ENCODE peak calls at places on chromosomes 12 and 14, in four cellular contexts. One of them, this sample, is unnamed.

GRCh38 chr12:109519787-109520186 is 42.4 kb downstream of the UBE3B start:
- DNase-seq in stomach: no peak
- DNase-seq in suprapubic skin: peak; percentile 16
- DNase-seq in mucosa of descending colon: no peak
- DNase-seq in this sample: no peak

GRCh38 chr12:1481326-1481725 is 113.1 kb downstream of the FBXL14 start:
- DNase-seq in stomach: no peak
- DNase-seq in suprapubic skin: no peak
- DNase-seq in mucosa of descending colon: no peak
- DNase-seq in this sample: no peak

GRCh38 chr14:106372870-106373657 is 846.7 kb downstream of the TMEM121 start:
- DNase-seq in stomach: peak; percentile 73
- DNase-seq in suprapubic skin: no peak
- DNase-seq in mucosa of descending colon: peak; percentile 77
- DNase-seq in this sample: peak; percentile 80

GRCh38 chr12:74365178-74365964 is 172.3 kb upstream of the ATXN7L3B start:
- DNase-seq in stomach: no peak
- DNase-seq in suprapubic skin: no peak
- DNase-seq in mucosa of descending colon: no peak
- DNase-seq in this sample: no peak

GRCh38 chr12:79426121-79426520 is 264.6 kb downstream of the PAWR start:
- DNase-seq in stomach: no peak
- DNase-seq in suprapubic skin: no peak
- DNase-seq in mucosa of descending colon: no peak
- DNase-seq in this sample: no peak

GRCh38 chr14:95504135-95505029 is 12.1 kb downstream of the SYNE3 start:
- DNase-seq in stomach: no peak
- DNase-seq in suprapubic skin: no peak
- DNase-seq in mucosa of descending colon: peak; percentile 18
- DNase-seq in this sample: no peak

GRCh38 chr14:20530771-20531571 is 25.6 kb downstream of the RNASE10 start:
- DNase-seq in stomach: peak; percentile 73
- DNase-seq in suprapubic skin: peak; percentile 76
- DNase-seq in mucosa of descending colon: peak; percentile 53
- DNase-seq in this sample: peak; percentile 53

GRCh38 chr14:100076133-100076532 is 10.9 kb downstream of the EVL start:
- DNase-seq in stomach: no peak
- DNase-seq in suprapubic skin: no peak
- DNase-seq in mucosa of descending colon: no peak
- DNase-seq in this sample: no peak

GRCh38 chr12:50055831-50056628 is 1.4 kb upstream of the ASIC1 start:
- DNase-seq in stomach: peak; percentile 46
- DNase-seq in suprapubic skin: no peak
- DNase-seq in mucosa of descending colon: peak; percentile 43
- DNase-seq in this sample: peak; percentile 30

GRCh38 chr14:59150990-59151389 is 37.5 kb upstream of the DAAM1 start:
- DNase-seq in stomach: no peak
- DNase-seq in suprapubic skin: no peak
- DNase-seq in mucosa of descending colon: no peak
- DNase-seq in this sample: no peak

GRCh38 chr12:77325505-77325904 is 260.1 kb upstream of the E2F7 start:
- DNase-seq in stomach: no peak
- DNase-seq in suprapubic skin: peak; percentile 62
- DNase-seq in mucosa of descending colon: peak; percentile 53
- DNase-seq in this sample: no peak

GRCh38 chr12:19288603-19289244 is 150.6 kb upstream of the AEBP2 start:
- DNase-seq in stomach: no peak
- DNase-seq in suprapubic skin: no peak
- DNase-seq in mucosa of descending colon: no peak
- DNase-seq in this sample: peak; percentile 35

GRCh38 chr12:48788852-48789775 is at the start of gene ADCY6:
- DNase-seq in stomach: peak; percentile 87
- DNase-seq in suprapubic skin: peak; percentile 87
- DNase-seq in mucosa of descending colon: peak; percentile 88
- DNase-seq in this sample: no peak

GRCh38 chr12:101925352-101925751 is 48.0 kb downstream of the DRAM1 start:
- DNase-seq in stomach: peak; percentile 39
- DNase-seq in suprapubic skin: peak; percentile 85
- DNase-seq in mucosa of descending colon: no peak
- DNase-seq in this sample: no peak

GRCh38 chr12:70849265-70849960 is 71.1 kb downstream of the PTPRR start:
- DNase-seq in stomach: no peak
- DNase-seq in suprapubic skin: no peak
- DNase-seq in mucosa of descending colon: no peak
- DNase-seq in this sample: no peak

GRCh38 chr12:93154753-93155475 is 222.8 kb upstream of the NUDT4 start:
- DNase-seq in stomach: no peak
- DNase-seq in suprapubic skin: no peak
- DNase-seq in mucosa of descending colon: no peak
- DNase-seq in this sample: no peak

GRCh38 chr12:70664463-70664862 is 27.2 kb upstream of the PTPRB start:
- DNase-seq in stomach: no peak
- DNase-seq in suprapubic skin: no peak
- DNase-seq in mucosa of descending colon: no peak
- DNase-seq in this sample: no peak

GRCh38 chr14:24069411-24069735 is 2.0 kb upstream of the CPNE6 start:
- DNase-seq in stomach: no peak
- DNase-seq in suprapubic skin: no peak
- DNase-seq in mucosa of descending colon: no peak
- DNase-seq in this sample: no peak

GRCh38 chr12:43826681-43827458 is 9.0 kb upstream of the TMEM117 start:
- DNase-seq in stomach: no peak
- DNase-seq in suprapubic skin: no peak
- DNase-seq in mucosa of descending colon: no peak
- DNase-seq in this sample: no peak

GRCh38 chr14:61950340-61950739 is 188.1 kb downstream of the SNAPC1 start:
- DNase-seq in stomach: no peak
- DNase-seq in suprapubic skin: no peak
- DNase-seq in mucosa of descending colon: no peak
- DNase-seq in this sample: no peak

GRCh38 chr14:68955164-68955921 is 23.8 kb downstream of the ACTN1 start:
- DNase-seq in stomach: no peak
- DNase-seq in suprapubic skin: peak; percentile 82
- DNase-seq in mucosa of descending colon: no peak
- DNase-seq in this sample: no peak

GRCh38 chr12:127987199-127987901 is 279.6 kb upstream of the TMEM132C start:
- DNase-seq in stomach: no peak
- DNase-seq in suprapubic skin: no peak
- DNase-seq in mucosa of descending colon: no peak
- DNase-seq in this sample: no peak

GRCh38 chr14:103501921-103502669 is 20.5 kb downstream of the CKB start:
- DNase-seq in stomach: no peak
- DNase-seq in suprapubic skin: peak; percentile 22
- DNase-seq in mucosa of descending colon: no peak
- DNase-seq in this sample: no peak

GRCh38 chr14:57831981-57832380 is 33.9 kb downstream of the SLC35F4 start:
- DNase-seq in stomach: no peak
- DNase-seq in suprapubic skin: no peak
- DNase-seq in mucosa of descending colon: no peak
- DNase-seq in this sample: no peak

GRCh38 chr14:93044116-93044515 is 71.6 kb downstream of the ITPK1 start:
- DNase-seq in stomach: peak; percentile 40
- DNase-seq in suprapubic skin: no peak
- DNase-seq in mucosa of descending colon: no peak
- DNase-seq in this sample: no peak

GRCh38 chr12:110367209-110367864 is 36.2 kb downstream of the ANAPC7 start:
- DNase-seq in stomach: no peak
- DNase-seq in suprapubic skin: no peak
- DNase-seq in mucosa of descending colon: no peak
- DNase-seq in this sample: no peak

DNA sequence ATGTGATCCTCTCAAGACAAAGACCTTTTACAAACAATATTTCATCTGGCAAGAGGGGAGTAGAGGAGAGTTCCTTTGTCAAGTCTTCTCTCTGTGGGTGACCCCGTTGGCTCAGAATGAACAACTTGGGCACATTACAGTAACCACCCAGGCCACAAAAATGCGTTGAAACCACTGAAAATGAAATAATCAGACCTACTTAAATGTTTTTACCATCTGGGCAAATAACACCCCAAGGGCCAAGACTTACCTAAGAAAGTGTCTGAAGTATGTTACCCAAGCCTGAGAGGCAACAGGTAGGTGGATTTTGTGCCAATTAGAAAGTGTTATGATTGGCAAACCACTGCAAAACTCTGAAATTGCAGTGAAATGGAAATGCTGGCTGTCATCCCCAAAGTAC is 1.3 kb downstream of the TC2N start:
- DNase-seq in stomach: no peak
- DNase-seq in suprapubic skin: no peak
- DNase-seq in mucosa of descending colon: no peak
- DNase-seq in this sample: no peak
- H3K4me3 ChIP-seq in stomach: peak overlapping the region; percentile 10
- H3K4me3 ChIP-seq in suprapubic skin: no peak overlapping the region
- H3K4me3 ChIP-seq in mucosa of descending colon: no peak overlapping the region
- H3K4me3 ChIP-seq in this sample: peak overlapping the region; percentile 91

DNA sequence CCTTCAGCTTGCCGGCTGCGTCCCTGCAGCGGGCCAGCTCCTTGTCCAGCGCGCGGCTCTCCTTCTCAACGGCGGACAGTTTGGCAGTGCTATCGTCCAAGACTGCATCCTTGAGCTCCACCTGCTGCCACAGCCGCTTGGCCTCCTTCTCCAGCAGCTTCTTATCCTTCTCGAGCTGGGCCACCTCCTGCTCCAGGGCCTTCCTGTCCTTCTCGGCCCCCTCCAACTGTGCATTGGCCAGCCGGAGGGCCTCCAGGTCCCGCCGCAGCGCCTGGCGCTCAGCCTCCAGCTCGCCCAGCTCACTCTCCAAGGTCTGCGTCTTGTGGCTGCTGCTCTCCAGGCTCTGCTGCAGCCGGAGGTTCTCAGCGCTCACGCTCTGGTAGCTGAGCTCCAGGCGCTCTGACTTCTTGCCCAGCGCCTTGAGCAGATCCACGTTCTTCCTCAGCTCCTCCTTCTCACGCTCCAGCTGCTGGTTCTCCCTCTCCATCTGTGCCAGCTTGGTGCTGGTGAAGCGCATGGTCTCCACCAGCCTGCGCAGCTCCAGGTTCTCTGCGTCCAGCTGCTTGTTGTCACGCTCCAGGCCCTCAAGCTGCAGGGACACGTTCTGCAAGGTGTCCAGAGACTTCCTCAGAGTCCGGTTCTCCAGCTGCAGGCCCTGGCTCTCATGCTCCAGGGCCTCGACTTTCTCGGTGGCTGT is 68.8 kb upstream of the GPR68 start:
- DNase-seq in stomach: no peak
- DNase-seq in suprapubic skin: no peak
- DNase-seq in mucosa of descending colon: peak; percentile 45
- DNase-seq in this sample: no peak
- H3K4me1 ChIP-seq in stomach: peaks cover 33% of the 10 kb centered on the region
- H3K4me1 ChIP-seq in suprapubic skin: peaks cover 24% of the 10 kb centered on the region
- H3K4me1 ChIP-seq in mucosa of descending colon: peaks cover 28% of the 10 kb centered on the region
- H3K4me1 ChIP-seq in this sample: peaks cover 89% of the 10 kb centered on the region

DNA sequence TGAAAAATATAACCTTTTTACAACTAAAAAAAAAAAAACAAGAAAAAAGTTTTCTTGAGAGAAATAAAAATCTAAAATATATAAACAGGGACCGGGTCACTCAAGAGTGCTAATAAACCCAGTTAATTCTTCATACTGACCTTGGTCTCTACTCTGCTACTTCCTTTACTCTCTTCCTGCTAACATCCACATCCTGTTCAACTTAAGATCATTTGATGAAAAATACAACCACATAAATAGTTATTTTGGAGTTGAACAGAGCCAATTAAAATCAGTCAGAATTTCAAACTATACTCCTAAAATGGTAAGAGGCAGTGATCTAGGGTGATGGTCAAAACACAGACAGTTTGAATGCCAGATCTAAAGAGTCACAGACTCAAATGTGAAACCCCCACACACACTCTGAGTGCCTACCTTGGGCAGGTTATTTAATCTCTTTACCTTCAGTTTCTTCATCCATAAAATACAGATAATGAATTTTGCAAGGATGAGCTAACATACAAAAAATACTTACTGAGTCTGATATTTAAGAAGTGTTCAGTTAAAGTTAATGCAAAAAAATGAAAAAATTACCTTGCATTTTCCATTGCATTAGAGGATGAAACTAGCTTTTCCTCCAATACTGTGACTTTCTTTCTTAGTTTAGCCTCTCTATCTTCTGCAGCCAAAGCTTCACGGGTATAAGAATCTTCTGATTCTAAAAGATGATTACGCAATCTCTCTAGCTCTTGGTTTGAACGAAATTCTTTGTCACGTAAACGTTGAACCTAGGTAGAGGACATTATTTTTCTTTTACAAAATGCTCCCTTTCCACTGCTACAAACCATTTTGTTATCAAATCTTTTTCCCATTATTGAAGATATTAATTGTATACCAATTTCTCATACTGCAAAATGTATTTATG is 40.9 kb downstream of the TRIP11 start:
- DNase-seq in stomach: no peak
- DNase-seq in suprapubic skin: no peak
- DNase-seq in mucosa of descending colon: no peak
- DNase-seq in this sample: peak; percentile 31
- H3K36me3 ChIP-seq in stomach: peaks cover 44% of the 10 kb centered on the region
- H3K36me3 ChIP-seq in suprapubic skin: peaks cover 21% of the 10 kb centered on the region
- H3K36me3 ChIP-seq in mucosa of descending colon: no peaks in the 10 kb centered on the region
- H3K36me3 ChIP-seq in this sample: peaks cover 6% of the 10 kb centered on the region

GRCh38 chr12:133080051-133080618 is 588 bp upstream of the ZNF140 start:
- DNase-seq in stomach: peak; percentile 97
- DNase-seq in suprapubic skin: peak; percentile 99
- DNase-seq in mucosa of descending colon: peak; percentile 99
- DNase-seq in this sample: peak; percentile 93

GRCh38 chr12:133080619-133081407 is at the start of gene ZNF140:
- DNase-seq in stomach: peak; percentile 95
- DNase-seq in suprapubic skin: peak; percentile 98
- DNase-seq in mucosa of descending colon: peak; percentile 97
- DNase-seq in this sample: peak; percentile 98

GRCh38 chr12:133081408-133081806 is 684 bp downstream of the ZNF140 start:
- DNase-seq in stomach: no peak
- DNase-seq in suprapubic skin: no peak
- DNase-seq in mucosa of descending colon: no peak
- DNase-seq in this sample: no peak

GRCh38 chr12:133083345-133083744 is 2.6 kb downstream of the ZNF140 start:
- DNase-seq in stomach: no peak
- DNase-seq in suprapubic skin: no peak
- DNase-seq in mucosa of descending colon: no peak
- DNase-seq in this sample: no peak
- H3K4me3 ChIP-seq in stomach: no peak overlapping the region
- H3K4me3 ChIP-seq in suprapubic skin: no peak overlapping the region
- H3K4me3 ChIP-seq in mucosa of descending colon: no peak overlapping the region
- H3K4me3 ChIP-seq in this sample: no peak overlapping the region

This sample was measured in CD4-positive, CD25-positive, alpha-beta regulatory T cell.